ENCODE peak calls at places on chromosomes 5 and 9, in five cellular contexts. W, U, S, I and D are unnamed samples. For H3K4me1, the result is how much of the 10 kb centered on the place peaks cover.

GRCh38 chr9:20838218-20838617 is 154.2 kb downstream of the FOCAD start:
- DNase-seq in U (no peak), I (no peak), W (no peak), S (no peak), D (no peak)

GRCh38 chr5:158701406-158702177 is 398.1 kb downstream of the EBF1 start:
- DNase-seq in W (no peak), U (no peak), S (no peak), I (no peak), D (no peak)

GRCh38 chr5:79070002-79070567 is 518 bp downstream of the BHMT2 start:
- DNase-seq in U (no peak), I (no peak), S (no peak), W (no peak), D (no peak)

GRCh38 chr9:34589656-34590375 is at the start of gene CNTFR:
- DNase-seq in U (no peak), I (no peak), W (peak), S (no peak), D (no peak)

GRCh38 chr5:42995152-42995751 is 44.9 kb downstream of the ANXA2R start:
- DNase-seq in I (no peak), U (no peak), S (no peak), W (no peak), D (no peak)

GRCh38 chr9:138024131-138024530 is 146.5 kb downstream of the CACNA1B start:
- DNase-seq in W (no peak), I (peak), U (peak), S (peak), D (no peak)

GRCh38 chr5:167688331-167688730 is 603.1 kb upstream of the WWC1 start:
- DNase-seq in W (no peak), S (no peak), I (no peak), U (no peak), D (no peak)

GRCh38 chr5:1099931-1100651 is 11.8 kb downstream of the SLC12A7 start:
- DNase-seq in U (no peak), W (no peak), S (no peak), I (no peak), D (no peak)

GRCh38 chr9:124145903-124146575 is 111.7 kb upstream of the NEK6 start:
- DNase-seq in S (peak), W (no peak), I (no peak), U (no peak), D (peak)

GRCh38 chr5:178323541-178323865 is 90.9 kb upstream of the PHYKPL start:
- DNase-seq in U (no peak), S (peak), W (no peak), I (no peak), D (no peak)

GRCh38 chr9:38707885-38708640 is 11.9 kb downstream of the FAM240B start:
- DNase-seq in U (no peak), I (no peak), S (no peak), W (peak), D (no peak)

GRCh38 chr5:142324377-142324870 is 397 bp downstream of the SPRY4 start:
- DNase-seq in I (no peak), S (no peak), U (no peak), W (peak), D (no peak)

DNA sequence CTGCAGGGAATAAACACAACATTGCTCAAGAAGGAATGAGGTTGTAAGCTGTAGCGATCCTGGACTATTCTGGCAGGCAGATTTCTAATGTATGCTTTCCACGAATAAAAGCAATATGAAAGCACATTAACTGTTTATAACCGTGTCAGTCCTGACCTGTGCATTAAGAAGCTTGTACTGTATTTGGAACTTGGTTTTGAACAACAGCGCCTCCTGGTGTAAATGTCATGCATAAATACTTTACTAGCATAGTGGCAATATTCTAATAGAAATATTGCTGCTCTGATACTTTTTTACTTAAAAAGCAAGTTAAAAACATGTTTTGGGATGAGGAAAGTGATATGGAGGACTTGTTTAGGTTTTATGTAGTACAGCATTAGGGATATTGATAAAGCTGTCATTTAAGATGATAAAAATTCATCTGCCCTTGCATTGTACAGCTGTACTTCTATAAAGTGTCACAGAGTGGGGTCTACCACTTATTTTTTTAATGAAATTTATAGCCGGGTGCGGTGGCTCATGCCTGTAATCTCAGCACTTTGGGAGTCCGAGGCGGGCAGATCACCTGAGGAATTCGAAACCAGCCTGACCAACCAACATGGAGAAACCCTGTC is 70.7 kb upstream of the GNE start:
- DNase-seq in S (no peak), I (no peak), W (peak), U (no peak), D (no peak)
- H3K4me1 ChIP-seq in S (under half), I (under half), W (under half), U (under half), D (under half)

DNA sequence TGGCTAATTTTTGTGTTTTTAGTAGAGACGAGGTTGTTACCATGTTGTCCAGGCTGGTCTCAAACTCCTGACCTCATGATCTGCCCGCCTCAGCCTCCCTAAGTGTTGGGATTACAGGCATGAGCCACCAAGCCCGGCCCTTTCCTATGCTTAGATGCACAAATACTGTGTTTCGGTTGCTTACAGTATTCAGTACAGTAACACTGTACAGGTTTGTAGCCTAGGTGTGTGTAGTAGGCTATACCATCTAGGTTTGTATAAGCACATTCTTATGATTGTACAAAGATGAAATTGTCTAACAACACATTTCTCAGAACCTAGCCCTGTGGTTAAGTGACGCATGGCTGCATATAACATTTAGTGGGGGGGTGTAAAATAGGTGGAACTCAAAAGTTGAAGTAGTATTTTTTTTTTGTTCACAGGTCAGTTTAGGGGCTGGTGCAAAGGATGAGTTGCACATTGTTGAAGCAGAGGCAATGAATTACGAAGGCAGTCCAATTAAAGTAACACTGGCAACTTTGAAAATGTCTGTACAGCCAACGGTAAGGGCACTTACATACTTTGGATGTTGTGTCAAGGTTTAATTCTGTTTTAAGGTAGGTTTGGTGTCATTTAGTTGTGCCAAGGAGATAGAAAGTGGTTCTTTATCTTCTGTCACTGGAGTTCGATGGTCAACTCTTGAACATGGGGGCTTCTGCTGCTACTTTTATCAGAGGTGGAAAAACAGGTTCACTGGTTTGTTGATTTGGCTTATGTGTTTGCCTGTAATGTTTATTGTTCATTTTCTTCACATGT is 3.4 kb downstream of the NPM1 start:
- DNase-seq in U (no peak), W (no peak), I (no peak), S (no peak), D (no peak)
- TF ChIP-seq POLR2AphosphoS5 in U (no peak), W (no peak), I (no peak), S (peak), D (no peak)

DNA sequence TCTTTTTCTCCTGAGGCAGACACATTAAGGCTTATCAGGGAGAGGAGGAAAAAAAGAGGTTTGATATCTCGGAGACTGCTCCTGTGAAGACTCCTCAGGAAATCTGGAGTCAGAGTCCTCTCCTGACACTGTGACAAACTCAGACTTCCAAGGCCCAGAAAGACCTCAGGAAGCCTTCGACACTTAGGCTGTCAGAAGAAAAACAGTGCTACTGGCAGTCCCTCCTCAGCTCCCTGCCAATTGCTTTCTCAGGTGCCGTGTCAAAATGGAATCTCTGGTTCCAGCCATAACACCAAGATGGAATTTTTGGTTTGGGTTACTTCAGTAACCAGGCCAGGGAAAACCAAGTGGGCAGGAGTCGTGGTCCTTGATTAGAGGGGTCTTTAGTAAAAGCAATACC is 4.1 kb downstream of the STK10 start:
- DNase-seq in U (no peak), I (no peak), W (no peak), S (no peak), D (no peak)
- H3K4me1 ChIP-seq in U (under half), I (under half), W (under half), S (under half), D (under half)

GRCh38 chr9:18520395-18520794 is 46.4 kb downstream of the ADAMTSL1 start:
- DNase-seq in W (no peak), S (no peak), U (no peak), I (no peak), D (no peak)
- TF ChIP-seq POLR2AphosphoS5 in W (no peak), S (no peak), U (no peak), I (no peak), D (no peak)

GRCh38 chr5:173114536-173114935 is 29.8 kb upstream of the BNIP1 start:
- DNase-seq in U (no peak), W (no peak), I (no peak), S (no peak), D (no peak)

GRCh38 chr5:173103411-173103810 is 40.9 kb upstream of the BNIP1 start:
- DNase-seq in S (no peak), I (no peak), U (no peak), W (no peak), D (no peak)

GRCh38 chr5:173108914-173109313 is 35.4 kb upstream of the BNIP1 start:
- DNase-seq in S (no peak), I (no peak), U (no peak), W (no peak), D (no peak)
- H3K4me1 ChIP-seq in S (under half), I (under half), U (under half), W (under half), D (under half)

GRCh38 chr5:72206160-72206559 is 98.9 kb downstream of the MAP1B start:
- DNase-seq in I (no peak), W (peak), U (no peak), S (no peak), D (no peak)
- TF ChIP-seq POLR2AphosphoS5 in I (no peak), W (no peak), U (no peak), S (no peak), D (no peak)

DNA sequence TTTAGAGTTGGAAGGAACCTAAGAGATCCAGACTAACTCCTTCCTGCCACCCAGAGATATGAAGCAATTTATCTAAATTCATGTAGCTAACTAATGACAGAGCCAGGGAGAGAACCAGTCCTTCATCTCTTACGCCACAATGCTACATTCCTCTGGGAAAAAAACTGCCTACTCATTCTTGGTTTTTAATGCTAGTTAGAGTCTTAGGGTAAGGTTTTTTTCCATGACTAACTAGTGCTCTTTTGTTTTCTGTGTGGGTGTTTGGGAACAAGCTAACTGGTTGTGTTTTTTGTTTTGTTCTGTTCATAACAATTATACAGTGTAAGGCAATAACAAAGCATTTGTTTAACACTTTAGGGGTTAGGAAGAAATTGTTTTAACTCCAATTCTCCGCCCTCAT is 52.4 kb downstream of the SLC44A1 start:
- DNase-seq in I (no peak), U (no peak), W (no peak), S (no peak), D (no peak)
- H3K4me1 ChIP-seq in I (under half), U (under half), W (under half), S (under half), D (under half)

GRCh38 chr9:107693620-107694326 is 204.2 kb upstream of the KLF4 start:
- DNase-seq in U (no peak), S (no peak), I (no peak), W (no peak), D (no peak)
- TF ChIP-seq POLR2AphosphoS5 in U (no peak), S (no peak), I (no peak), W (no peak), D (no peak)

DNA sequence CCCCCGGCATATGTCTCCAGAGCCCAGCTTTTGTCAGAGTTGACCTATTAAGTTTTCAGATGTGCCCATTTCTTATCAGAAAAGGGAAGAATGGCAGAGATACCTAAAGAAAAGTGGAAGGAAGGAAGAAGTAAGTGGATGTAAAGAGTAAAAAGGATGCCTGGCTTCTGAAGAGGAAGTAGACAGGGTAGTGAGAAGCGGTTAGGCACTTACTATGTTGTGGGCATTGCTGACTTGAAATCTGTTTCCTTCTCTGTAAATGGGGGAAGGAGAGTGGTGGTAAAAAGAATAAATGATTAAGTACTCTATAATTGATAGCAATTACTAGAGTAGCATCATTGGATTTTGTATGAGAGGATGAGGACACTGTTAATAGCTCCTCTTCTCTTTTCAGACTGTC is 9.9 kb downstream of the ANP32B start:
- DNase-seq in W (no peak), I (no peak), U (no peak), S (no peak), D (no peak)
- H3K4me1 ChIP-seq in W (under half), I (under half), U (under half), S (under half), D (half or more)